ENCODE peak calls at places on chromosomes 12 and 14, in ten cellular contexts. M is COR-L47; C is activated CD4-positive, alpha-beta T cell treated with anti-CD3 and anti-CD28 coated beads for 1 hour; W is T-helper 9 cell; X is left lung; Y is fibroblast of mammary gland; P is NCI-H1417; V is mucosa of descending colon; K is A172; G is activated CD8-positive, alpha-beta memory T cell treated with anti-CD3 and anti-CD28 coated beads for 1 hour. F is an unnamed sample.

GRCh38 chr12:54231236-54231635 is 42.5 kb upstream of the SMUG1 start:
- DNase-seq in M (no peak), C (no peak), W (no peak), X (no peak), Y (peak), P (no peak), V (no peak), K (no peak), G (no peak), F (no peak)

GRCh38 chr12:42893802-42894201 is 304.3 kb upstream of the PRICKLE1 start:
- DNase-seq in M (no peak), C (no peak), W (no peak), X (no peak), Y (no peak), P (no peak), V (no peak), K (no peak), G (no peak), F (no peak)

GRCh38 chr14:97771340-97772045 is 974.3 kb downstream of the VRK1 start:
- DNase-seq in M (no peak), C (no peak), W (no peak), X (no peak), Y (peak), P (no peak), V (no peak), K (no peak), G (no peak), F (peak)

GRCh38 chr12:32437095-32437515 is 37.7 kb downstream of the FGD4 start:
- DNase-seq in M (no peak), C (no peak), W (no peak), X (no peak), Y (peak), P (no peak), V (no peak), K (peak), G (no peak), F (peak)

GRCh38 chr14:105315941-105316562 is 1.5 kb downstream of the PACS2 start:
- DNase-seq in M (no peak), C (no peak), W (no peak), X (peak), Y (no peak), P (no peak), V (peak), K (no peak), G (no peak), F (no peak)

GRCh38 chr14:75831455-75831854 is 150.3 kb downstream of the TGFB3 start:
- DNase-seq in M (peak), C (peak), W (peak), X (peak), Y (peak), P (peak), V (peak), K (no peak), G (no peak), F (peak)

GRCh38 chr12:88519802-88520435 is 60.4 kb downstream of the KITLG start:
- DNase-seq in M (no peak), C (no peak), W (no peak), X (no peak), Y (no peak), P (no peak), V (no peak), K (no peak), G (no peak), F (no peak)

GRCh38 chr12:117356048-117356447 is 5.4 kb downstream of the NOS1 start:
- DNase-seq in M (no peak), C (no peak), W (no peak), X (no peak), Y (no peak), P (no peak), V (no peak), K (peak), G (no peak), F (no peak)

GRCh38 chr12:107670999-107671643 is 14.5 kb upstream of the PWP1 start:
- DNase-seq in M (no peak), C (no peak), W (no peak), X (no peak), Y (peak), P (no peak), V (peak), K (no peak), G (no peak), F (peak)

GRCh38 chr14:91573894-91574837 is 64.1 kb upstream of the PPP4R3A start:
- DNase-seq in M (peak), C (peak), W (peak), X (peak), Y (peak), P (peak), V (peak), K (peak), G (peak), F (peak)

GRCh38 chr12:91980345-91980744 is 165.3 kb downstream of the BTG1 start:
- DNase-seq in M (no peak), C (no peak), W (no peak), X (no peak), Y (no peak), P (no peak), V (no peak), K (no peak), G (no peak), F (no peak)

GRCh38 chr12:58711968-58712367 is 208.3 kb downstream of the LRIG3 start:
- DNase-seq in M (no peak), C (no peak), W (no peak), X (no peak), Y (peak), P (no peak), V (no peak), K (no peak), G (no peak), F (no peak)

GRCh38 chr12:63802012-63802608 is 22.4 kb downstream of the RXYLT1 start:
- DNase-seq in M (peak), C (no peak), W (no peak), X (no peak), Y (peak), P (peak), V (no peak), K (peak), G (no peak), F (peak)

GRCh38 chr12:105975351-105975750 is 163.4 kb downstream of the NUAK1 start:
- DNase-seq in M (no peak), C (no peak), W (no peak), X (no peak), Y (no peak), P (no peak), V (no peak), K (no peak), G (no peak), F (no peak)

GRCh38 chr12:47820631-47821345 is 1.1 kb upstream of the HDAC7 start:
- DNase-seq in M (no peak), C (no peak), W (no peak), X (peak), Y (peak), P (no peak), V (peak), K (peak), G (no peak), F (peak)

GRCh38 chr14:92254786-92255185 is 68.2 kb upstream of the SLC24A4 start:
- DNase-seq in M (no peak), C (no peak), W (no peak), X (peak), Y (peak), P (no peak), V (peak), K (no peak), G (no peak), F (no peak)

GRCh38 chr14:104657563-104658324 is 31.7 kb upstream of the INF2 start:
- DNase-seq in M (no peak), C (no peak), W (no peak), X (no peak), Y (no peak), P (no peak), V (no peak), K (no peak), G (no peak), F (no peak)

GRCh38 chr12:72219937-72220336 is 52.2 kb upstream of the TRHDE start:
- DNase-seq in M (no peak), C (no peak), W (no peak), X (no peak), Y (no peak), P (no peak), V (no peak), K (no peak), G (no peak), F (no peak)

GRCh38 chr12:990308-990648 is 745 bp upstream of the ERC1 start:
- DNase-seq in M (peak), C (no peak), W (peak), X (peak), Y (peak), P (no peak), V (peak), K (no peak), G (no peak), F (peak)

GRCh38 chr12:47160296-47161244 is 80.8 kb upstream of the AMIGO2 start:
- DNase-seq in M (no peak), C (no peak), W (no peak), X (no peak), Y (no peak), P (no peak), V (no peak), K (no peak), G (no peak), F (no peak)

GRCh38 chr14:68644101-68644500 is 148.8 kb downstream of the ZFP36L1 start:
- DNase-seq in M (no peak), C (no peak), W (no peak), X (no peak), Y (no peak), P (no peak), V (no peak), K (no peak), G (no peak), F (no peak)

GRCh38 chr12:47801170-47801903 is 18.4 kb downstream of the HDAC7 start:
- DNase-seq in M (no peak), C (no peak), W (no peak), X (peak), Y (no peak), P (no peak), V (no peak), K (no peak), G (no peak), F (no peak)

GRCh38 chr12:122238861-122239260 is 13.0 kb upstream of the DIABLO start:
- DNase-seq in M (no peak), C (no peak), W (no peak), X (no peak), Y (no peak), P (no peak), V (no peak), K (no peak), G (no peak), F (peak)

GRCh38 chr12:39037115-39037514 is 131.7 kb upstream of the CPNE8 start:
- DNase-seq in M (no peak), C (no peak), W (no peak), X (no peak), Y (no peak), P (no peak), V (no peak), K (no peak), G (no peak), F (no peak)

GRCh38 chr14:59251811-59252771 is 63.6 kb downstream of the DAAM1 start:
- DNase-seq in M (no peak), C (no peak), W (no peak), X (no peak), Y (no peak), P (peak), V (no peak), K (peak), G (no peak), F (no peak)

GRCh38 chr14:51512321-51512720 is 139.4 kb upstream of the FRMD6 start:
- DNase-seq in M (no peak), C (no peak), W (no peak), X (no peak), Y (no peak), P (no peak), V (no peak), K (no peak), G (no peak), F (no peak)

GRCh38 chr12:106739815-106740552 is 34.5 kb upstream of the RIC8B start:
- DNase-seq in M (no peak), C (no peak), W (no peak), X (no peak), Y (peak), P (no peak), V (no peak), K (peak), G (no peak), F (peak)

GRCh38 chr12:64395739-64396138 is 5.2 kb upstream of the C12orf56 start:
- DNase-seq in M (no peak), C (no peak), W (no peak), X (no peak), Y (no peak), P (no peak), V (no peak), K (no peak), G (no peak), F (no peak)

GRCh38 chr12:102962986-102963385 is 5.5 kb downstream of the ASCL1 start:
- DNase-seq in M (no peak), C (no peak), W (no peak), X (no peak), Y (no peak), P (no peak), V (no peak), K (no peak), G (no peak), F (no peak)

GRCh38 chr12:130989391-130989790 is 35.7 kb downstream of the ADGRD1 start:
- DNase-seq in M (no peak), C (no peak), W (no peak), X (no peak), Y (no peak), P (no peak), V (no peak), K (no peak), G (no peak), F (no peak)

GRCh38 chr14:102891556-102891955 is 30.9 kb upstream of the AMN start:
- DNase-seq in M (no peak), C (no peak), W (no peak), X (no peak), Y (peak), P (no peak), V (no peak), K (peak), G (no peak), F (peak)

GRCh38 chr12:5796171-5797091 is 148.6 kb downstream of the ANO2 start:
- DNase-seq in M (no peak), C (no peak), W (no peak), X (no peak), Y (no peak), P (no peak), V (peak), K (no peak), G (no peak), F (no peak)

GRCh38 chr12:89544027-89544426 is 18.2 kb upstream of the POC1B start:
- DNase-seq in M (no peak), C (no peak), W (no peak), X (no peak), Y (no peak), P (no peak), V (no peak), K (no peak), G (no peak), F (no peak)

GRCh38 chr14:25472700-25473099 is 422.8 kb upstream of the STXBP6 start:
- DNase-seq in M (no peak), C (no peak), W (no peak), X (no peak), Y (no peak), P (no peak), V (no peak), K (no peak), G (no peak), F (no peak)

GRCh38 chr12:58441483-58441882 is 478.8 kb downstream of the LRIG3 start:
- DNase-seq in M (no peak), C (no peak), W (no peak), X (no peak), Y (no peak), P (no peak), V (no peak), K (no peak), G (no peak), F (no peak)

GRCh38 chr14:37623552-37623951 is 28.1 kb downstream of the TTC6 start:
- DNase-seq in M (peak), C (no peak), W (no peak), X (no peak), Y (peak), P (no peak), V (no peak), K (peak), G (no peak), F (peak)

GRCh38 chr14:61119006-61119405 is 138.0 kb downstream of the SLC38A6 start:
- DNase-seq in M (no peak), C (no peak), W (no peak), X (no peak), Y (no peak), P (no peak), V (no peak), K (no peak), G (no peak), F (no peak)

GRCh38 chr12:75437564-75437963 is 43.0 kb upstream of the GLIPR1 start:
- DNase-seq in M (no peak), C (no peak), W (no peak), X (no peak), Y (peak), P (no peak), V (no peak), K (no peak), G (no peak), F (peak)

GRCh38 chr12:124555168-124555928 is 12.1 kb downstream of the NCOR2 start:
- DNase-seq in M (no peak), C (no peak), W (no peak), X (no peak), Y (no peak), P (no peak), V (no peak), K (no peak), G (no peak), F (no peak)

F was measured in MCF 10A.